ENCODE peak calls at places on chromosomes 4 and X, in four cellular contexts. Z is A673, H is mucosa of descending colon, O is progenitor cell of endocrine pancreas. G is an unnamed sample.

GRCh38 chr4:108811486-108811885 is 48.6 kb upstream of the ETNPPL start:
- DNase-seq in O (no peak), Z (no peak), H (no peak), G (no peak)

GRCh38 chr4:32073542-32073941 is 1353.4 kb downstream of the PCDH7 start:
- DNase-seq in O (no peak), Z (no peak), H (no peak), G (no peak)

GRCh38 chr4:86380176-86380724 is 20.4 kb upstream of the MAPK10 start:
- DNase-seq in O (no peak), Z (no peak), H (peak), G (no peak)

GRCh38 chr4:103136671-103137445 is 37.2 kb upstream of the BDH2 start:
- DNase-seq in Z (no peak), H (peak), O (no peak), G (no peak)

GRCh38 chr4:55008166-55009056 is 117.0 kb downstream of the KDR start:
- DNase-seq in O (no peak), H (no peak), Z (peak), G (no peak)

GRCh38 chr4:24888475-24888874 is 24.4 kb downstream of the CCDC149 start:
- DNase-seq in O (no peak), Z (no peak), H (no peak), G (no peak)

GRCh38 chrX:153333271-153333670 is 682 bp upstream of the ZNF275 start:
- DNase-seq in O (no peak), Z (no peak), H (no peak), G (no peak)

GRCh38 chr4:114087596-114088230 is 108.3 kb upstream of the ARSJ start:
- DNase-seq in Z (peak), O (no peak), H (no peak), G (no peak)

GRCh38 chr4:129623233-129623632 is 527.3 kb downstream of the C4orf33 start:
- DNase-seq in O (no peak), H (no peak), Z (no peak), G (no peak)

GRCh38 chr4:123235431-123235830 is 161.2 kb upstream of the SPRY1 start:
- DNase-seq in Z (no peak), O (no peak), H (no peak), G (no peak)

GRCh38 chrX:104370089-104370488 is 115.4 kb upstream of the ESX1 start:
- DNase-seq in H (peak), O (no peak), Z (peak), G (no peak)

GRCh38 chr4:110543577-110543976 is 67.6 kb downstream of the ENPEP start:
- DNase-seq in H (no peak), O (no peak), Z (no peak), G (no peak)

GRCh38 chr4:173564461-173564860 is 34.4 kb upstream of the HAND2 start:
- DNase-seq in H (no peak), O (no peak), Z (no peak), G (no peak)

GRCh38 chr4:78150465-78150864 is 93.3 kb downstream of the FRAS1 start:
- DNase-seq in O (no peak), Z (no peak), H (no peak), G (no peak)

GRCh38 chr4:71377561-71377960 is 38.7 kb downstream of the SLC4A4 start:
- DNase-seq in Z (no peak), O (no peak), H (no peak), G (no peak)

GRCh38 chrX:55702611-55703010 is 14.9 kb upstream of the RRAGB start:
- DNase-seq in Z (no peak), O (no peak), H (no peak), G (no peak)

GRCh38 chrX:154030266-154030665 is 10.6 kb upstream of the IRAK1 start:
- DNase-seq in O (no peak), Z (no peak), H (no peak), G (no peak)

GRCh38 chrX:151155234-151155633 is 21.1 kb upstream of the GPR50 start:
- DNase-seq in Z (no peak), O (no peak), H (no peak), G (no peak)

GRCh38 chrX:151151668-151152267 is 24.6 kb upstream of the GPR50 start:
- DNase-seq in Z (peak), O (no peak), H (peak), G (no peak)

DNA sequence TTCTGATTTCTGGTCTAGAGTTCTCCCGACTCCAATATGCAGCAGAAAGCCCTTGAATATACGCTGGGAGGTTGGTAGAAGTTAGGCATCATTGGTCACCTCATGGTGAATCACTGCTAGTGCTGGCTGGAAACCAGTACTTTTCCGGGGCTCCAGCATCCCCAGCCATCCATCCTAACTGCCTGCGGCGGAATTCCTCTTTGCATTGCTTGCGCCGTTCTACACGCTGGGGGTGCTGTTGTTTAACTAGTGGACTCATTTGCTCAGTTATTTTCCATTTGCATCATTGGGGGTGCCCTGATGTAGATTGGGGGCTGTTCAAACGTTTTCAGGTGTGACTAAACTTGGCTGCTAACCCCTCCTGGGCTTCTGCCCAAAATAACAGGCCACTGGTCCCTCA is 23.3 kb upstream of the GPR50 start:
- DNase-seq in H (no peak), Z (peak), O (no peak), G (peak)
- TF ChIP-seq CTCF in H (no peak), Z (peak), O (peak), G (peak)

GRCh38 chrX:47199286-47199685 is 5.7 kb downstream of the UBA1 start:
- DNase-seq in H (no peak), O (no peak), Z (no peak), G (no peak)

GRCh38 chrX:47198687-47199080 is 5.1 kb downstream of the UBA1 start:
- DNase-seq in O (no peak), Z (no peak), H (no peak), G (no peak)

GRCh38 chrX:47202316-47202715 is 8.7 kb downstream of the UBA1 start:
- DNase-seq in Z (no peak), O (no peak), H (no peak), G (no peak)

GRCh38 chrX:47201545-47201944 is 7.9 kb downstream of the UBA1 start:
- DNase-seq in H (no peak), O (no peak), Z (no peak), G (no peak)

DNA sequence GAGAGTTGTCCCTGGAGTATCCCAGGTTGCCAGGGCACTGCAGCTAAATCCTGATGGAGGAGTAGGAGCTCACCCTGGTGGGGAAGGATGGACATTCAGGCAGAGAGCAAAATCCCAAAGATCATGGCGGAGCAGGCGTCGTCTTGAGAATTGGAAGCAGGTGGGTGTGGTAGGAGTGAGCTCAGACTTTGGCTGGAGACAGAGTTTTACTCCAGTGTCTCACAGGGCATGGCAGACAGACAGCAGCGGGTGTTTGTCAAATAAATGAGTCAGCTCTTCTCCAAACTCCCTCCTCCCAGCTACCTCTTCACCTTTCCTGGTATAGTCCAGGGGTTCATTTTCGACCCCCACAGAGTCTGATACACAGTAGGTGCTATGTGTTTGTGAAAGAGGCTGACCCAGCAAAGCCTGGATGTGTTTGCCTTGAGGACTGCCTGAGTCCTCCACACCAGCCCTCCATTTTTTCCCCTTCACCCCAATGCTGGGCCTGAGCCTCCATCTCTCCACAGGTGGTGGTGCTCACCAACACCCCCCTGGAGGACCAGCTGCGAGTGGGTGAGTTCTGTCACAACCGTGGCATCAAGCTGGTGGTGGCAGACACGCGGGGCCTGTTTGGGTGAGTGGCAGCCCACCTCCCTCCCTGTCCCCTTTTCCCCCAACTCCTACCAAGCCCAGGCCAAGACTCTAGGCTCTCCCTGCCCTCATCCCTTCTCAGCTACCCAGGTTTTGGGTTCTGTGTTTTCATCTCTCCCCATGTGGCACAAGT is 6.9 kb downstream of the UBA1 start:
- DNase-seq in Z (no peak), H (peak), O (no peak), G (no peak)
- TF ChIP-seq CTCF in Z (no peak), H (no peak), O (no peak), G (peak)

DNA sequence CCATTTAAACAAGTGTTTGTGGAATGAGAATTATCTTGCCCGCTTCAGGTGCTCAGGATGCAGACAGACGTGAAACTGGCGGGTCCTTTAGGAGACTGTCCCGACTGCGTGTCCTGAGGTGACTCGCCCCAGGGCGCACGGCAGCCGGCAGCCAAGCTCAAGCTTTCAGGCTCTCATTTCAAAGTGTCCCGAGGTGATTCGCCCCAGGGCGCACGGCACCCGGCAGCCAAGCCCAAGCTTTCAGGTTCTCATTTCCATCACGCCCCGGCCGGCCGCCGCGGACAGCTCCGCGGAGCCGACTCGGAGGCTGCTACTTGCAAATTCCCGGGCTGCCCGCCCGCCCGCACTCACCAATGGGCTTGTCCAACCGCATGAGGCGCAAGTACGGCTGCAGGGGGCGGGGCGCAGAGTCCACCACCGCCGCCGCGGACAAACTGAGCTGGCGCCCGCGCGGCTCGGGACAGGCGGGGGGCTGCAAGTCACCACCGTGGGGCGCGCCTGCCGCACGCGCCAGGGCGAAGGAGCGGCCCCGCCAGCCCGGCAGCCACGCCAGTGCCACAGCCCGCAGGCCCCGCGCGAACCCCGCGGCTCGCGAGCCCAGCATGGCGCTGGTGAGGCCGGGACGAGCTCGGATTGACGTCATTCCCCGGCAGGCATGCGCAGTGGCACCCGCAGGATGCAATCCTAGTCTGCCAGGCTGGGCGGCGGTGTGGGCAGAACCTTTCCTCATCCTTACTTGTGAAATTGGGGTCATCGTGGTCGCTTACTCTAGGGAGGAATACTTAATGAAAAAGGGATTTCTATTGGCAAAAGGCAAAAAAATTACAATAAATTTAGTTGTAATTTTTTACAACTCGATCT is at the start of gene COQ2:
- DNase-seq in O (peak), Z (peak), H (peak), G (peak)
- TF ChIP-seq CTCF in O (peak), Z (peak), H (peak), G (peak)

DNA sequence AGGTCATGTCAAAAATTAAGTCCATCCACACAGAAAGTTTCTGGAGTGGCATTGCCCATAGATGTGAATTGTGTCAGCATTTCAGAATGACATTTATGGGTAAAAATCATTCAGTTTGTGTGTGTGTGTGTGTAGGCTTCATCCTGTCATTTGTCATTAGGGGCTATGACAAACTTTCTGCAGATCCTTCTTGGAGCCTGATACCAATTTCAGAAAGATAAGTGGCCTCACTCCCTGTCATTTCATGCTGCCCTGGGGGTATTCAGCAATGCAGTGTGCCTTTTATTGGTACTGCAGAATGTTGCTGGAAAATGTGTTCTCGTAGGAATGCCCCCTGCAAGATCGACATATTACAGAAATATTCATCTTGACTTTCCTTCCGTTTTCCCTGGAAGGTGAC is 659.7 kb downstream of the NLGN4X start:
- DNase-seq in H (no peak), O (no peak), Z (no peak), G (no peak)
- TF ChIP-seq CTCF in H (no peak), O (no peak), Z (no peak), G (no peak)

GRCh38 chr4:140152760-140153418 is 1.1 kb downstream of the MAML3 start:
- DNase-seq in Z (peak), H (peak), O (peak), G (peak)

GRCh38 chr4:140151700-140152014 is 2.3 kb downstream of the MAML3 start:
- DNase-seq in O (peak), H (peak), Z (peak), G (peak)

GRCh38 chr4:140153419-140153743 is 603 bp downstream of the MAML3 start:
- DNase-seq in H (no peak), O (no peak), Z (no peak), G (no peak)

GRCh38 chr4:140150886-140151699 is 2.9 kb downstream of the MAML3 start:
- DNase-seq in Z (peak), H (peak), O (peak), G (peak)

GRCh38 chr4:140152015-140152703 is 1.8 kb downstream of the MAML3 start:
- DNase-seq in H (no peak), Z (peak), O (no peak), G (peak)
- TF ChIP-seq CTCF in H (peak), Z (no peak), O (peak), G (peak)

GRCh38 chr4:20506827-20507226 is 193.4 kb upstream of the PACRGL start:
- DNase-seq in Z (no peak), O (no peak), H (no peak), G (no peak)

GRCh38 chr4:20512980-20513379 is 187.3 kb upstream of the PACRGL start:
- DNase-seq in O (no peak), Z (no peak), H (no peak), G (no peak)

GRCh38 chr4:20512053-20512810 is 188.0 kb upstream of the PACRGL start:
- DNase-seq in Z (no peak), O (no peak), H (no peak), G (no peak)

GRCh38 chr4:20509315-20509714 is 190.9 kb upstream of the PACRGL start:
- DNase-seq in Z (no peak), H (no peak), O (no peak), G (no peak)
- TF ChIP-seq CTCF in Z (no peak), H (no peak), O (no peak), G (no peak)

GRCh38 chrX:57677132-57677858 is 2.8 kb downstream of the NLRP2B start:
- DNase-seq in O (no peak), H (no peak), Z (no peak), G (no peak)
- TF ChIP-seq CTCF in O (no peak), H (no peak), Z (no peak), G (no peak)

GRCh38 chr4:87391783-87392054 is 731 bp upstream of the HSD17B11 start:
- DNase-seq in Z (no peak), O (no peak), H (no peak), G (no peak)

GRCh38 chr4:87387237-87387636 is 3.8 kb downstream of the HSD17B11 start:
- DNase-seq in O (no peak), Z (no peak), H (peak), G (no peak)

GRCh38 chr4:87392183-87392582 is 1.2 kb upstream of the HSD17B11 start:
- DNase-seq in O (no peak), H (no peak), Z (no peak), G (no peak)

DNA sequence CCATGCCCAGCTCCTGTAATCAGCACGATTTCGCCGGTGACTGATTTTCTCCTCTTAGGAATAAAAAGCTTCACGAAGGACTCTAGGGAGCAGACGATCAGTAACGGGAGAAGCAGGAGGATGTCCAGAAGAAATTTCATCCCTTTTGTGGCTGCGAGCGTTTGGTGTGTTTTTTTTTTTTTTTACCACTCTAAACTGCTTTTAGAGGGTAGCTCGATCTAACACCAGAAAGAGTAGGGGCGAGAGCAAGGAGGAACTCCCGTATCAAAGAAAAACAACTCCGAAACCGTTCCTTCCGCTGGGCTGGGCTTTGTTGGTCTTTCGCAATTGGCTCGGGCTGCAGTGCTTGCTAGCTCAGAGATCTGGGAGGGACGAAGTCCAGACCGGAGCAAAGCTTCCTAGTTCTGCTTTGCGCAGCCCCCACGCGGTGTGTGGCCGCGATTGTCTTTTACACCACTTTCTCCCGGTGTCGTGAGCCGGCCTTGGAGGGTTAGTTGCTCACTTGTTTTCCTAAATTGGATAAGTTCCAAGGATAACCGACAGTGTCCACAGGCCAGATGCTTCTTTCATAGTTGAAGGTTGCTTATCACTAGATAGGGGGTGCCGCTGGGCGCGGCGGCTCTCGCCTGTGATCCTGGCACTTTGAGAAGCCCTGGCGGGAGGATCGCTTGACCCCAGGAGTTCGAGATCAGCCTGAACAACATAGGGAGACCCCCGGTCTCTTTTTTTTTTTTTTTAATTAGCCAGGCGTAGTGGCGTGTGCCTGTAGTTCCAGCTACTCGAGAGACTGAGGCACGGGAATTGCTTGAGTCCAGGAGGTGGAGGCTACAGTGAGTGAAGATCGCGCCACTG is at the start of gene HSD17B11:
- DNase-seq in O (peak), Z (peak), H (peak), G (peak)
- TF ChIP-seq CTCF in O (no peak), Z (no peak), H (no peak), G (peak)

DNA sequence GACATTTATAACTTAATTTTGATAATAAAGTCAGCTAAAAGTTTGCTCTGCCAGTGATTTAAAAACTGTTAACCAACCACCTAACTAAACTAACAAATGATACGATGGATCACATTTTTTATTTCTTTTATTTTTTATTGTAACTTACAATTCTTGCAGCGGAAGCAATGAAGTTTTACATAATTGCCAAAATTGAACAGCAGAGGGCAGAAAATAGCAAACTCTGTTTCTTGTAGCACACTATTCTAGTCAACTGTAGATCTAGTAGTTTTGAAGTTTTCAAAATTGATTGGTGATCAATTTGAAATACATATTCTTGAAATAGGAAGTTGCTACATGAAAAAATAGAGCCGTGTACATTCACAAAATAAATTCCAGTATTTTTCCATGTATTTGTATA is 2.8 kb upstream of the GRIA2 start:
- DNase-seq in O (no peak), H (no peak), Z (peak), G (no peak)
- TF ChIP-seq CTCF in O (peak), H (no peak), Z (peak), G (peak)

G was measured in neural crest cell.